ENCODE peak calls at places on chromosomes 5 and 9, in eight cellular contexts. One of them, this sample, is unnamed.

GRCh38 chr5:100904259-100904822 is 1.3 kb upstream of the ST8SIA4 start:
- DNase-seq in mucosa of descending colon: peak; percentile 30
- DNase-seq in cardiac muscle cell: peak; percentile 2
- DNase-seq in stimulated activated CD4-positive, alpha-beta T cell treated with anti-CD3 and anti-CD28 coated beads, Interleukin-12 subunit alpha, Interleukin-12 subunit beta, amount 100 ng/mL, for 4 hours: peak; percentile 25
- DNase-seq in stimulated activated CD8-positive, alpha-beta memory T cell treated with anti-CD3 and anti-CD28 coated beads, Interleukin-7, amount 100 ng/mL, for 24 hours: no peak
- DNase-seq in HT1080: no peak
- DNase-seq in NCI-H510A treated with DMSO at 0.1 percent for 48 hours: peak; percentile 40
- DNase-seq in endothelial cell: peak; percentile 22
- DNase-seq in this sample: peak; percentile 52

GRCh38 chr9:80157128-80157527 is 585.4 kb downstream of the TLE4 start:
- DNase-seq in HT1080: no peak
- DNase-seq in stimulated activated CD4-positive, alpha-beta T cell treated with anti-CD3 and anti-CD28 coated beads, Interleukin-12 subunit alpha, Interleukin-12 subunit beta, amount 100 ng/mL, for 4 hours: no peak
- DNase-seq in cardiac muscle cell: no peak
- DNase-seq in NCI-H510A treated with DMSO at 0.1 percent for 48 hours: no peak
- DNase-seq in mucosa of descending colon: no peak
- DNase-seq in endothelial cell: no peak
- DNase-seq in stimulated activated CD8-positive, alpha-beta memory T cell treated with anti-CD3 and anti-CD28 coated beads, Interleukin-7, amount 100 ng/mL, for 24 hours: no peak
- DNase-seq in this sample: no peak

GRCh38 chr9:15349892-15350761 is 43.1 kb upstream of the TTC39B start:
- DNase-seq in cardiac muscle cell: no peak
- DNase-seq in stimulated activated CD4-positive, alpha-beta T cell treated with anti-CD3 and anti-CD28 coated beads, Interleukin-12 subunit alpha, Interleukin-12 subunit beta, amount 100 ng/mL, for 4 hours: peak; percentile 9
- DNase-seq in NCI-H510A treated with DMSO at 0.1 percent for 48 hours: peak; percentile 46
- DNase-seq in stimulated activated CD8-positive, alpha-beta memory T cell treated with anti-CD3 and anti-CD28 coated beads, Interleukin-7, amount 100 ng/mL, for 24 hours: no peak
- DNase-seq in mucosa of descending colon: no peak
- DNase-seq in endothelial cell: no peak
- DNase-seq in HT1080: peak; percentile 58
- DNase-seq in this sample: peak; percentile 2

GRCh38 chr5:69492391-69493234 is at the start of gene OCLN:
- DNase-seq in stimulated activated CD8-positive, alpha-beta memory T cell treated with anti-CD3 and anti-CD28 coated beads, Interleukin-7, amount 100 ng/mL, for 24 hours: no peak
- DNase-seq in cardiac muscle cell: peak; percentile 72
- DNase-seq in HT1080: peak; percentile 14
- DNase-seq in endothelial cell: peak; percentile 69
- DNase-seq in mucosa of descending colon: peak; percentile 91
- DNase-seq in NCI-H510A treated with DMSO at 0.1 percent for 48 hours: peak; percentile 82
- DNase-seq in stimulated activated CD4-positive, alpha-beta T cell treated with anti-CD3 and anti-CD28 coated beads, Interleukin-12 subunit alpha, Interleukin-12 subunit beta, amount 100 ng/mL, for 4 hours: peak; percentile 10
- DNase-seq in this sample: peak; percentile 36

GRCh38 chr5:132065351-132065937 is 5.0 kb downstream of the IL3 start:
- DNase-seq in mucosa of descending colon: peak; percentile 66
- DNase-seq in stimulated activated CD4-positive, alpha-beta T cell treated with anti-CD3 and anti-CD28 coated beads, Interleukin-12 subunit alpha, Interleukin-12 subunit beta, amount 100 ng/mL, for 4 hours: peak; percentile 50
- DNase-seq in stimulated activated CD8-positive, alpha-beta memory T cell treated with anti-CD3 and anti-CD28 coated beads, Interleukin-7, amount 100 ng/mL, for 24 hours: no peak
- DNase-seq in NCI-H510A treated with DMSO at 0.1 percent for 48 hours: peak; percentile 54
- DNase-seq in endothelial cell: peak; percentile 72
- DNase-seq in cardiac muscle cell: peak; percentile 74
- DNase-seq in HT1080: peak; percentile 80
- DNase-seq in this sample: peak; percentile 74

GRCh38 chr9:83935276-83935890 is 14.2 kb upstream of the KIF27 start:
- DNase-seq in stimulated activated CD8-positive, alpha-beta memory T cell treated with anti-CD3 and anti-CD28 coated beads, Interleukin-7, amount 100 ng/mL, for 24 hours: no peak
- DNase-seq in mucosa of descending colon: no peak
- DNase-seq in HT1080: peak; percentile 83
- DNase-seq in endothelial cell: no peak
- DNase-seq in cardiac muscle cell: no peak
- DNase-seq in stimulated activated CD4-positive, alpha-beta T cell treated with anti-CD3 and anti-CD28 coated beads, Interleukin-12 subunit alpha, Interleukin-12 subunit beta, amount 100 ng/mL, for 4 hours: no peak
- DNase-seq in NCI-H510A treated with DMSO at 0.1 percent for 48 hours: peak; percentile 18
- DNase-seq in this sample: no peak

GRCh38 chr5:66829826-66830225 is 233.6 kb downstream of the MAST4 start:
- DNase-seq in mucosa of descending colon: no peak
- DNase-seq in cardiac muscle cell: no peak
- DNase-seq in HT1080: peak; percentile 84
- DNase-seq in stimulated activated CD4-positive, alpha-beta T cell treated with anti-CD3 and anti-CD28 coated beads, Interleukin-12 subunit alpha, Interleukin-12 subunit beta, amount 100 ng/mL, for 4 hours: no peak
- DNase-seq in endothelial cell: no peak
- DNase-seq in NCI-H510A treated with DMSO at 0.1 percent for 48 hours: no peak
- DNase-seq in stimulated activated CD8-positive, alpha-beta memory T cell treated with anti-CD3 and anti-CD28 coated beads, Interleukin-7, amount 100 ng/mL, for 24 hours: no peak
- DNase-seq in this sample: no peak

GRCh38 chr5:42520957-42521356 is 97.7 kb downstream of the GHR start:
- DNase-seq in HT1080: no peak
- DNase-seq in NCI-H510A treated with DMSO at 0.1 percent for 48 hours: no peak
- DNase-seq in stimulated activated CD8-positive, alpha-beta memory T cell treated with anti-CD3 and anti-CD28 coated beads, Interleukin-7, amount 100 ng/mL, for 24 hours: no peak
- DNase-seq in cardiac muscle cell: no peak
- DNase-seq in stimulated activated CD4-positive, alpha-beta T cell treated with anti-CD3 and anti-CD28 coated beads, Interleukin-12 subunit alpha, Interleukin-12 subunit beta, amount 100 ng/mL, for 4 hours: no peak
- DNase-seq in mucosa of descending colon: no peak
- DNase-seq in endothelial cell: no peak
- DNase-seq in this sample: no peak

GRCh38 chr9:133707065-133707760 is 30.9 kb downstream of the SARDH start:
- DNase-seq in cardiac muscle cell: no peak
- DNase-seq in stimulated activated CD4-positive, alpha-beta T cell treated with anti-CD3 and anti-CD28 coated beads, Interleukin-12 subunit alpha, Interleukin-12 subunit beta, amount 100 ng/mL, for 4 hours: no peak
- DNase-seq in HT1080: no peak
- DNase-seq in endothelial cell: no peak
- DNase-seq in NCI-H510A treated with DMSO at 0.1 percent for 48 hours: peak; percentile 42
- DNase-seq in mucosa of descending colon: peak; percentile 15
- DNase-seq in stimulated activated CD8-positive, alpha-beta memory T cell treated with anti-CD3 and anti-CD28 coated beads, Interleukin-7, amount 100 ng/mL, for 24 hours: no peak
- DNase-seq in this sample: no peak

GRCh38 chr5:96904054-96904931 is 28.0 kb downstream of the ERAP2 start:
- DNase-seq in stimulated activated CD8-positive, alpha-beta memory T cell treated with anti-CD3 and anti-CD28 coated beads, Interleukin-7, amount 100 ng/mL, for 24 hours: no peak
- DNase-seq in endothelial cell: no peak
- DNase-seq in NCI-H510A treated with DMSO at 0.1 percent for 48 hours: no peak
- DNase-seq in HT1080: no peak
- DNase-seq in mucosa of descending colon: no peak
- DNase-seq in stimulated activated CD4-positive, alpha-beta T cell treated with anti-CD3 and anti-CD28 coated beads, Interleukin-12 subunit alpha, Interleukin-12 subunit beta, amount 100 ng/mL, for 4 hours: no peak
- DNase-seq in cardiac muscle cell: no peak
- DNase-seq in this sample: no peak